ENCODE peak calls at places on chromosomes 1 and 21, in nine cellular contexts. One of them, this sample, is unnamed.

GRCh38 chr1:30199563-30199962 is 523.8 kb downstream of the MATN1 start:
- DNase-seq in spleen: no peak
- DNase-seq in fibroblast of pulmonary artery: no peak
- DNase-seq in mammary epithelial cell: no peak
- DNase-seq in astrocyte of the cerebellum: no peak
- DNase-seq in B cell: no peak
- DNase-seq in MM.1S: no peak
- DNase-seq in ovary: no peak
- DNase-seq in endodermal cell: no peak
- DNase-seq in this sample: no peak

GRCh38 chr1:207959141-207959825 is 48.4 kb upstream of the CD34 start:
- DNase-seq in spleen: peak
- DNase-seq in fibroblast of pulmonary artery: peak
- DNase-seq in MM.1S: no peak
- DNase-seq in ovary: peak
- DNase-seq in endodermal cell: peak
- DNase-seq in mammary epithelial cell: peak
- DNase-seq in astrocyte of the cerebellum: no peak
- DNase-seq in B cell: no peak
- DNase-seq in this sample: no peak

GRCh38 chr1:119799599-119800177 is 11.6 kb downstream of the REG4 start:
- DNase-seq in mammary epithelial cell: no peak
- DNase-seq in MM.1S: no peak
- DNase-seq in B cell: no peak
- DNase-seq in spleen: no peak
- DNase-seq in endodermal cell: no peak
- DNase-seq in fibroblast of pulmonary artery: no peak
- DNase-seq in ovary: no peak
- DNase-seq in astrocyte of the cerebellum: no peak
- DNase-seq in this sample: no peak

GRCh38 chr1:38940339-38941047 is 1.1 kb downstream of the RHBDL2 start:
- DNase-seq in MM.1S: no peak
- DNase-seq in B cell: no peak
- DNase-seq in ovary: no peak
- DNase-seq in mammary epithelial cell: no peak
- DNase-seq in astrocyte of the cerebellum: no peak
- DNase-seq in endodermal cell: no peak
- DNase-seq in spleen: no peak
- DNase-seq in fibroblast of pulmonary artery: no peak
- DNase-seq in this sample: no peak

GRCh38 chr21:40173833-40174232 is 306.6 kb downstream of the PCP4 start:
- DNase-seq in ovary: no peak
- DNase-seq in spleen: no peak
- DNase-seq in fibroblast of pulmonary artery: no peak
- DNase-seq in endodermal cell: peak
- DNase-seq in MM.1S: no peak
- DNase-seq in astrocyte of the cerebellum: no peak
- DNase-seq in B cell: no peak
- DNase-seq in mammary epithelial cell: no peak
- DNase-seq in this sample: no peak

GRCh38 chr1:110580244-110580643 is 25.9 kb downstream of the KCNA2 start:
- DNase-seq in B cell: no peak
- DNase-seq in astrocyte of the cerebellum: no peak
- DNase-seq in MM.1S: no peak
- DNase-seq in ovary: no peak
- DNase-seq in endodermal cell: no peak
- DNase-seq in spleen: no peak
- DNase-seq in fibroblast of pulmonary artery: no peak
- DNase-seq in mammary epithelial cell: no peak
- DNase-seq in this sample: no peak

GRCh38 chr1:218996362-218996761 is 177.3 kb upstream of the LYPLAL1 start:
- DNase-seq in spleen: no peak
- DNase-seq in fibroblast of pulmonary artery: peak
- DNase-seq in ovary: no peak
- DNase-seq in MM.1S: no peak
- DNase-seq in endodermal cell: no peak
- DNase-seq in mammary epithelial cell: no peak
- DNase-seq in B cell: no peak
- DNase-seq in astrocyte of the cerebellum: no peak
- DNase-seq in this sample: no peak

GRCh38 chr1:107076846-107077245 is 20.4 kb downstream of the PRMT6 start:
- DNase-seq in mammary epithelial cell: peak
- DNase-seq in astrocyte of the cerebellum: peak
- DNase-seq in B cell: no peak
- DNase-seq in fibroblast of pulmonary artery: no peak
- DNase-seq in endodermal cell: peak
- DNase-seq in ovary: no peak
- DNase-seq in spleen: no peak
- DNase-seq in MM.1S: no peak
- DNase-seq in this sample: no peak

GRCh38 chr1:183699643-183700160 is 46.6 kb upstream of the APOBEC4 start:
- DNase-seq in endodermal cell: no peak
- DNase-seq in fibroblast of pulmonary artery: peak
- DNase-seq in ovary: no peak
- DNase-seq in B cell: no peak
- DNase-seq in MM.1S: no peak
- DNase-seq in spleen: no peak
- DNase-seq in mammary epithelial cell: no peak
- DNase-seq in astrocyte of the cerebellum: no peak
- DNase-seq in this sample: no peak

GRCh38 chr1:215005078-215005477 is 77.5 kb upstream of the KCNK2 start:
- DNase-seq in endodermal cell: no peak
- DNase-seq in MM.1S: no peak
- DNase-seq in mammary epithelial cell: no peak
- DNase-seq in spleen: no peak
- DNase-seq in astrocyte of the cerebellum: no peak
- DNase-seq in B cell: no peak
- DNase-seq in fibroblast of pulmonary artery: no peak
- DNase-seq in ovary: no peak
- DNase-seq in this sample: no peak

GRCh38 chr1:6101826-6102225 is 56.1 kb downstream of the KCNAB2 start:
- DNase-seq in ovary: no peak
- DNase-seq in mammary epithelial cell: no peak
- DNase-seq in MM.1S: no peak
- DNase-seq in endodermal cell: no peak
- DNase-seq in astrocyte of the cerebellum: no peak
- DNase-seq in fibroblast of pulmonary artery: no peak
- DNase-seq in spleen: peak
- DNase-seq in B cell: no peak
- DNase-seq in this sample: no peak

GRCh38 chr1:241181971-241182370 is 175.0 kb downstream of the RGS7 start:
- DNase-seq in astrocyte of the cerebellum: no peak
- DNase-seq in ovary: no peak
- DNase-seq in fibroblast of pulmonary artery: no peak
- DNase-seq in spleen: no peak
- DNase-seq in mammary epithelial cell: no peak
- DNase-seq in endodermal cell: no peak
- DNase-seq in MM.1S: no peak
- DNase-seq in B cell: no peak
- DNase-seq in this sample: no peak

GRCh38 chr1:31398246-31398645 is 14.8 kb upstream of the SERINC2 start:
- DNase-seq in B cell: no peak
- DNase-seq in spleen: no peak
- DNase-seq in mammary epithelial cell: peak
- DNase-seq in endodermal cell: no peak
- DNase-seq in fibroblast of pulmonary artery: no peak
- DNase-seq in ovary: no peak
- DNase-seq in MM.1S: no peak
- DNase-seq in astrocyte of the cerebellum: no peak
- DNase-seq in this sample: no peak

GRCh38 chr1:31396633-31397351 is 16.2 kb upstream of the SERINC2 start:
- DNase-seq in astrocyte of the cerebellum: no peak
- DNase-seq in spleen: no peak
- DNase-seq in B cell: no peak
- DNase-seq in ovary: no peak
- DNase-seq in mammary epithelial cell: peak
- DNase-seq in MM.1S: no peak
- DNase-seq in fibroblast of pulmonary artery: peak
- DNase-seq in endodermal cell: no peak
- DNase-seq in this sample: no peak

GRCh38 chr1:31400393-31400792 is 12.6 kb upstream of the SERINC2 start:
- DNase-seq in astrocyte of the cerebellum: no peak
- DNase-seq in endodermal cell: no peak
- DNase-seq in B cell: no peak
- DNase-seq in MM.1S: no peak
- DNase-seq in fibroblast of pulmonary artery: peak
- DNase-seq in mammary epithelial cell: peak
- DNase-seq in spleen: no peak
- DNase-seq in ovary: no peak
- DNase-seq in this sample: no peak

GRCh38 chr1:31397360-31398095 is 15.5 kb upstream of the SERINC2 start:
- DNase-seq in B cell: no peak
- DNase-seq in astrocyte of the cerebellum: no peak
- DNase-seq in fibroblast of pulmonary artery: no peak
- DNase-seq in spleen: no peak
- DNase-seq in endodermal cell: no peak
- DNase-seq in mammary epithelial cell: peak
- DNase-seq in ovary: no peak
- DNase-seq in MM.1S: no peak
- DNase-seq in this sample: no peak

DNA sequence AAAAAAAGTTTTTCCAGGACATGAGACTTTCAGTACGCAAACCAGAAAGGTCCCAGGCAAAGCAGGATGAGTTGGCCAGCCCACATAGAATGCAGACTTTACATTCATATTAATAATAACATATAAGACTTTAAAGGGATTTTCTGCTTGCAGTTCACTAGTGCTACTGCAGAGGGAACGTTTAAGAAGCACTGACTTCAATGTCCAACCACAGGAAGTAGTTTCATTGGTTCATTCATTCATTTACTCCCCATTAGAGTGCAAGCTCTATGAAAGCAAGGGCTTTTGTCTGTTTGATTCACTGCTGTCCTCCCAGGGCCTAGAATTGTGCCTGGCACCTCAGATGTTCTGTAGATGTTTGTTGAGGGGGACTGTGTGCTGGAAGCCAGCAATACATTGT is 11.8 kb upstream of the SERINC2 start:
- DNase-seq in spleen: no peak
- DNase-seq in mammary epithelial cell: no peak
- DNase-seq in B cell: no peak
- DNase-seq in fibroblast of pulmonary artery: no peak
- DNase-seq in astrocyte of the cerebellum: no peak
- DNase-seq in endodermal cell: no peak
- DNase-seq in MM.1S: no peak
- DNase-seq in ovary: no peak
- DNase-seq in this sample: no peak
- TF ChIP-seq CTCF in spleen: no peak
- TF ChIP-seq CTCF in mammary epithelial cell: no peak
- TF ChIP-seq CTCF in B cell: no peak
- TF ChIP-seq CTCF in fibroblast of pulmonary artery: peak
- TF ChIP-seq CTCF in astrocyte of the cerebellum: no peak
- TF ChIP-seq CTCF in endodermal cell: peak
- TF ChIP-seq CTCF in MM.1S: no peak
- TF ChIP-seq CTCF in ovary: no peak
- TF ChIP-seq CTCF in this sample: no peak

GRCh38 chr1:15950763-15951295 is 25.1 kb downstream of the ZBTB17 start:
- DNase-seq in B cell: peak
- DNase-seq in fibroblast of pulmonary artery: peak
- DNase-seq in astrocyte of the cerebellum: no peak
- DNase-seq in spleen: no peak
- DNase-seq in mammary epithelial cell: no peak
- DNase-seq in MM.1S: no peak
- DNase-seq in endodermal cell: no peak
- DNase-seq in ovary: peak
- DNase-seq in this sample: no peak

GRCh38 chr1:15950302-15950701 is 25.6 kb downstream of the ZBTB17 start:
- DNase-seq in spleen: no peak
- DNase-seq in astrocyte of the cerebellum: no peak
- DNase-seq in fibroblast of pulmonary artery: no peak
- DNase-seq in B cell: no peak
- DNase-seq in MM.1S: no peak
- DNase-seq in endodermal cell: no peak
- DNase-seq in ovary: no peak
- DNase-seq in mammary epithelial cell: no peak
- DNase-seq in this sample: no peak

GRCh38 chr1:15953294-15953771 is 22.6 kb downstream of the ZBTB17 start:
- DNase-seq in ovary: no peak
- DNase-seq in fibroblast of pulmonary artery: peak
- DNase-seq in mammary epithelial cell: no peak
- DNase-seq in endodermal cell: no peak
- DNase-seq in B cell: no peak
- DNase-seq in astrocyte of the cerebellum: no peak
- DNase-seq in MM.1S: no peak
- DNase-seq in spleen: no peak
- DNase-seq in this sample: no peak

GRCh38 chr1:15952317-15953258 is 23.3 kb downstream of the ZBTB17 start:
- DNase-seq in ovary: peak
- DNase-seq in B cell: no peak
- DNase-seq in mammary epithelial cell: peak
- DNase-seq in fibroblast of pulmonary artery: peak
- DNase-seq in MM.1S: no peak
- DNase-seq in astrocyte of the cerebellum: no peak
- DNase-seq in endodermal cell: no peak
- DNase-seq in spleen: peak
- DNase-seq in this sample: no peak

GRCh38 chr1:15951341-15952153 is 24.4 kb downstream of the ZBTB17 start:
- DNase-seq in spleen: peak
- DNase-seq in B cell: no peak
- DNase-seq in endodermal cell: peak
- DNase-seq in mammary epithelial cell: no peak
- DNase-seq in MM.1S: no peak
- DNase-seq in astrocyte of the cerebellum: no peak
- DNase-seq in fibroblast of pulmonary artery: no peak
- DNase-seq in ovary: peak
- DNase-seq in this sample: no peak
- TF ChIP-seq CTCF in spleen: no peak
- TF ChIP-seq CTCF in B cell: no peak
- TF ChIP-seq CTCF in endodermal cell: peak
- TF ChIP-seq CTCF in mammary epithelial cell: no peak
- TF ChIP-seq CTCF in MM.1S: no peak
- TF ChIP-seq CTCF in astrocyte of the cerebellum: no peak
- TF ChIP-seq CTCF in fibroblast of pulmonary artery: no peak
- TF ChIP-seq CTCF in ovary: no peak
- TF ChIP-seq CTCF in this sample: no peak

DNA sequence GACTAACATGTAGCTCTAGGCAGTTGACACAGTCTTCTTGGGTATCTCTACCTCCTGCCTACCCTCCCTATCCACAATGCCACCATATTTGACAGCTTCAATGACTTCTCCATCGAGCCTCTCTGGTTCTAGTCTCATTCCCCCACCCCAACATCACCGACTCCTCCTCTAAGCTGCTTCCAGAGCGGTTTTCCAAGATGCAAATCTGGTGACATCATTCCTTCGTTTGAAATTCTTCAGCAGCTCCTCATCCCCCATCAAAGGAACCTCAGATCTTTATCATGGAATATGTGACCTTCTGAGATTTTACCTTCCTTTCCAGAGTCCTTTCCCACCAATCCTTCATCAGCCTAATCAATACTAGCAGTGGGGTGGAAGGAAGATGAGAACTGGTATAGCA is 352.4 kb upstream of the RUNX1 start:
- DNase-seq in astrocyte of the cerebellum: no peak
- DNase-seq in ovary: no peak
- DNase-seq in B cell: no peak
- DNase-seq in MM.1S: no peak
- DNase-seq in endodermal cell: no peak
- DNase-seq in mammary epithelial cell: no peak
- DNase-seq in fibroblast of pulmonary artery: no peak
- DNase-seq in spleen: no peak
- DNase-seq in this sample: no peak
- TF ChIP-seq CTCF in astrocyte of the cerebellum: no peak
- TF ChIP-seq CTCF in ovary: no peak
- TF ChIP-seq CTCF in B cell: no peak
- TF ChIP-seq CTCF in MM.1S: no peak
- TF ChIP-seq CTCF in endodermal cell: no peak
- TF ChIP-seq CTCF in mammary epithelial cell: no peak
- TF ChIP-seq CTCF in fibroblast of pulmonary artery: no peak
- TF ChIP-seq CTCF in spleen: no peak
- TF ChIP-seq CTCF in this sample: no peak

GRCh38 chr1:156480015-156480368 is 20.6 kb downstream of the MEF2D start:
- DNase-seq in fibroblast of pulmonary artery: no peak
- DNase-seq in MM.1S: no peak
- DNase-seq in astrocyte of the cerebellum: no peak
- DNase-seq in mammary epithelial cell: no peak
- DNase-seq in endodermal cell: peak
- DNase-seq in B cell: no peak
- DNase-seq in spleen: no peak
- DNase-seq in ovary: no peak
- DNase-seq in this sample: no peak
- TF ChIP-seq CTCF in fibroblast of pulmonary artery: peak
- TF ChIP-seq CTCF in MM.1S: peak
- TF ChIP-seq CTCF in astrocyte of the cerebellum: peak
- TF ChIP-seq CTCF in mammary epithelial cell: no peak
- TF ChIP-seq CTCF in endodermal cell: peak
- TF ChIP-seq CTCF in B cell: no peak
- TF ChIP-seq CTCF in spleen: no peak
- TF ChIP-seq CTCF in ovary: no peak
- TF ChIP-seq CTCF in this sample: no peak

This sample was measured in natural killer cell.